ENCODE peak calls at places on chromosomes 11 and 22, in seven cellular contexts. One of them, this sample, is unnamed.

GRCh38 chr11:12467610-12468009 is 90.2 kb downstream of the PARVA start:
- DNase-seq in retina: no peak
- DNase-seq in SW 1271: no peak
- DNase-seq in A172: no peak
- DNase-seq in stimulated activated effector memory CD8-positive, alpha-beta T cell treated with anti-CD3 and anti-CD28 coated beads, Interleukin-12 subunit alpha, Interleukin-12 subunit beta, amount 100 ng/mL, for 72 hours: no peak
- DNase-seq in A549: no peak
- DNase-seq in CD8-positive, alpha-beta T cell: no peak
- DNase-seq in this sample: no peak

GRCh38 chr11:2536440-2536989 is 91.7 kb downstream of the KCNQ1 start:
- DNase-seq in retina: no peak
- DNase-seq in SW 1271: no peak
- DNase-seq in A172: no peak
- DNase-seq in stimulated activated effector memory CD8-positive, alpha-beta T cell treated with anti-CD3 and anti-CD28 coated beads, Interleukin-12 subunit alpha, Interleukin-12 subunit beta, amount 100 ng/mL, for 72 hours: no peak
- DNase-seq in A549: no peak
- DNase-seq in CD8-positive, alpha-beta T cell: no peak
- DNase-seq in this sample: no peak

GRCh38 chr22:37428649-37429586 is 1.6 kb upstream of the ELFN2 start:
- DNase-seq in retina: peak
- DNase-seq in SW 1271: peak
- DNase-seq in A172: peak
- DNase-seq in stimulated activated effector memory CD8-positive, alpha-beta T cell treated with anti-CD3 and anti-CD28 coated beads, Interleukin-12 subunit alpha, Interleukin-12 subunit beta, amount 100 ng/mL, for 72 hours: peak
- DNase-seq in A549: peak
- DNase-seq in CD8-positive, alpha-beta T cell: peak
- DNase-seq in this sample: peak

GRCh38 chr11:130202818-130203671 is 43.5 kb downstream of the ST14 start:
- DNase-seq in retina: no peak
- DNase-seq in SW 1271: no peak
- DNase-seq in A172: no peak
- DNase-seq in stimulated activated effector memory CD8-positive, alpha-beta T cell treated with anti-CD3 and anti-CD28 coated beads, Interleukin-12 subunit alpha, Interleukin-12 subunit beta, amount 100 ng/mL, for 72 hours: no peak
- DNase-seq in A549: no peak
- DNase-seq in CD8-positive, alpha-beta T cell: no peak
- DNase-seq in this sample: no peak

GRCh38 chr22:31609716-31610115 is 52.3 kb downstream of the PISD start:
- DNase-seq in retina: no peak
- DNase-seq in SW 1271: no peak
- DNase-seq in A172: no peak
- DNase-seq in stimulated activated effector memory CD8-positive, alpha-beta T cell treated with anti-CD3 and anti-CD28 coated beads, Interleukin-12 subunit alpha, Interleukin-12 subunit beta, amount 100 ng/mL, for 72 hours: no peak
- DNase-seq in A549: no peak
- DNase-seq in CD8-positive, alpha-beta T cell: no peak
- DNase-seq in this sample: no peak

GRCh38 chr11:111944139-111944538 is 7.0 kb downstream of the DIXDC1 start:
- DNase-seq in retina: no peak
- DNase-seq in SW 1271: no peak
- DNase-seq in A172: no peak
- DNase-seq in stimulated activated effector memory CD8-positive, alpha-beta T cell treated with anti-CD3 and anti-CD28 coated beads, Interleukin-12 subunit alpha, Interleukin-12 subunit beta, amount 100 ng/mL, for 72 hours: no peak
- DNase-seq in A549: no peak
- DNase-seq in CD8-positive, alpha-beta T cell: no peak
- DNase-seq in this sample: no peak

GRCh38 chr22:46573781-46574437 is 36.5 kb upstream of the CELSR1 start:
- DNase-seq in retina: no peak
- DNase-seq in SW 1271: no peak
- DNase-seq in A172: no peak
- DNase-seq in stimulated activated effector memory CD8-positive, alpha-beta T cell treated with anti-CD3 and anti-CD28 coated beads, Interleukin-12 subunit alpha, Interleukin-12 subunit beta, amount 100 ng/mL, for 72 hours: no peak
- DNase-seq in A549: no peak
- DNase-seq in CD8-positive, alpha-beta T cell: no peak
- DNase-seq in this sample: no peak

GRCh38 chr11:72220696-72221363 is 3.7 kb upstream of the INPPL1 start:
- DNase-seq in retina: no peak
- DNase-seq in SW 1271: no peak
- DNase-seq in A172: no peak
- DNase-seq in stimulated activated effector memory CD8-positive, alpha-beta T cell treated with anti-CD3 and anti-CD28 coated beads, Interleukin-12 subunit alpha, Interleukin-12 subunit beta, amount 100 ng/mL, for 72 hours: no peak
- DNase-seq in A549: no peak
- DNase-seq in CD8-positive, alpha-beta T cell: no peak
- DNase-seq in this sample: no peak

GRCh38 chr11:59550368-59550841 is 39.1 kb downstream of the OR4D9 start:
- DNase-seq in retina: peak
- DNase-seq in SW 1271: peak
- DNase-seq in A172: peak
- DNase-seq in stimulated activated effector memory CD8-positive, alpha-beta T cell treated with anti-CD3 and anti-CD28 coated beads, Interleukin-12 subunit alpha, Interleukin-12 subunit beta, amount 100 ng/mL, for 72 hours: peak
- DNase-seq in A549: peak
- DNase-seq in CD8-positive, alpha-beta T cell: peak
- DNase-seq in this sample: peak

GRCh38 chr11:104324276-104324675 is 160.3 kb upstream of the PDGFD start:
- DNase-seq in retina: no peak
- DNase-seq in SW 1271: no peak
- DNase-seq in A172: no peak
- DNase-seq in stimulated activated effector memory CD8-positive, alpha-beta T cell treated with anti-CD3 and anti-CD28 coated beads, Interleukin-12 subunit alpha, Interleukin-12 subunit beta, amount 100 ng/mL, for 72 hours: no peak
- DNase-seq in A549: no peak
- DNase-seq in CD8-positive, alpha-beta T cell: no peak
- DNase-seq in this sample: no peak

GRCh38 chr11:114061053-114062049 is 1.8 kb downstream of the ZBTB16 start:
- DNase-seq in retina: peak
- DNase-seq in SW 1271: no peak
- DNase-seq in A172: no peak
- DNase-seq in stimulated activated effector memory CD8-positive, alpha-beta T cell treated with anti-CD3 and anti-CD28 coated beads, Interleukin-12 subunit alpha, Interleukin-12 subunit beta, amount 100 ng/mL, for 72 hours: no peak
- DNase-seq in A549: no peak
- DNase-seq in CD8-positive, alpha-beta T cell: no peak
- DNase-seq in this sample: no peak

GRCh38 chr11:44409558-44410236 is 99.8 kb upstream of the ALX4 start:
- DNase-seq in retina: no peak
- DNase-seq in SW 1271: no peak
- DNase-seq in A172: no peak
- DNase-seq in stimulated activated effector memory CD8-positive, alpha-beta T cell treated with anti-CD3 and anti-CD28 coated beads, Interleukin-12 subunit alpha, Interleukin-12 subunit beta, amount 100 ng/mL, for 72 hours: no peak
- DNase-seq in A549: no peak
- DNase-seq in CD8-positive, alpha-beta T cell: no peak
- DNase-seq in this sample: no peak

GRCh38 chr11:18203723-18204122 is 31.1 kb downstream of the MRGPRX4 start:
- DNase-seq in retina: peak
- DNase-seq in SW 1271: peak
- DNase-seq in A172: peak
- DNase-seq in stimulated activated effector memory CD8-positive, alpha-beta T cell treated with anti-CD3 and anti-CD28 coated beads, Interleukin-12 subunit alpha, Interleukin-12 subunit beta, amount 100 ng/mL, for 72 hours: no peak
- DNase-seq in A549: peak
- DNase-seq in CD8-positive, alpha-beta T cell: no peak
- DNase-seq in this sample: no peak

GRCh38 chr22:18997925-18998315 is 61.8 kb upstream of the PRODH start:
- DNase-seq in retina: no peak
- DNase-seq in SW 1271: no peak
- DNase-seq in A172: no peak
- DNase-seq in stimulated activated effector memory CD8-positive, alpha-beta T cell treated with anti-CD3 and anti-CD28 coated beads, Interleukin-12 subunit alpha, Interleukin-12 subunit beta, amount 100 ng/mL, for 72 hours: no peak
- DNase-seq in A549: no peak
- DNase-seq in CD8-positive, alpha-beta T cell: no peak
- DNase-seq in this sample: no peak

GRCh38 chr22:22099833-22100812 is 117.5 kb upstream of the TOP3B start:
- DNase-seq in retina: no peak
- DNase-seq in SW 1271: no peak
- DNase-seq in A172: no peak
- DNase-seq in stimulated activated effector memory CD8-positive, alpha-beta T cell treated with anti-CD3 and anti-CD28 coated beads, Interleukin-12 subunit alpha, Interleukin-12 subunit beta, amount 100 ng/mL, for 72 hours: no peak
- DNase-seq in A549: no peak
- DNase-seq in CD8-positive, alpha-beta T cell: no peak
- DNase-seq in this sample: no peak

GRCh38 chr22:30572840-30573593 is 1.4 kb downstream of the GAL3ST1 start:
- DNase-seq in retina: peak
- DNase-seq in SW 1271: no peak
- DNase-seq in A172: no peak
- DNase-seq in stimulated activated effector memory CD8-positive, alpha-beta T cell treated with anti-CD3 and anti-CD28 coated beads, Interleukin-12 subunit alpha, Interleukin-12 subunit beta, amount 100 ng/mL, for 72 hours: no peak
- DNase-seq in A549: peak
- DNase-seq in CD8-positive, alpha-beta T cell: no peak
- DNase-seq in this sample: no peak

GRCh38 chr11:121838571-121838970 is 277.4 kb downstream of the BLID start:
- DNase-seq in retina: no peak
- DNase-seq in SW 1271: no peak
- DNase-seq in A172: no peak
- DNase-seq in stimulated activated effector memory CD8-positive, alpha-beta T cell treated with anti-CD3 and anti-CD28 coated beads, Interleukin-12 subunit alpha, Interleukin-12 subunit beta, amount 100 ng/mL, for 72 hours: no peak
- DNase-seq in A549: no peak
- DNase-seq in CD8-positive, alpha-beta T cell: no peak
- DNase-seq in this sample: no peak

GRCh38 chr11:80122211-80122610 is 681.4 kb upstream of the TENM4 start:
- DNase-seq in retina: no peak
- DNase-seq in SW 1271: no peak
- DNase-seq in A172: no peak
- DNase-seq in stimulated activated effector memory CD8-positive, alpha-beta T cell treated with anti-CD3 and anti-CD28 coated beads, Interleukin-12 subunit alpha, Interleukin-12 subunit beta, amount 100 ng/mL, for 72 hours: no peak
- DNase-seq in A549: no peak
- DNase-seq in CD8-positive, alpha-beta T cell: no peak
- DNase-seq in this sample: no peak

GRCh38 chr11:69371731-69372588 is 78.0 kb downstream of the MYEOV start:
- DNase-seq in retina: no peak
- DNase-seq in SW 1271: no peak
- DNase-seq in A172: no peak
- DNase-seq in stimulated activated effector memory CD8-positive, alpha-beta T cell treated with anti-CD3 and anti-CD28 coated beads, Interleukin-12 subunit alpha, Interleukin-12 subunit beta, amount 100 ng/mL, for 72 hours: no peak
- DNase-seq in A549: no peak
- DNase-seq in CD8-positive, alpha-beta T cell: no peak
- DNase-seq in this sample: no peak

GRCh38 chr11:76270387-76270786 is 64.1 kb upstream of the WNT11 start:
- DNase-seq in retina: peak
- DNase-seq in SW 1271: no peak
- DNase-seq in A172: no peak
- DNase-seq in stimulated activated effector memory CD8-positive, alpha-beta T cell treated with anti-CD3 and anti-CD28 coated beads, Interleukin-12 subunit alpha, Interleukin-12 subunit beta, amount 100 ng/mL, for 72 hours: no peak
- DNase-seq in A549: no peak
- DNase-seq in CD8-positive, alpha-beta T cell: no peak
- DNase-seq in this sample: no peak

GRCh38 chr11:64372802-64373597 is 14.0 kb downstream of the RPS6KA4 start:
- DNase-seq in retina: no peak
- DNase-seq in SW 1271: no peak
- DNase-seq in A172: no peak
- DNase-seq in stimulated activated effector memory CD8-positive, alpha-beta T cell treated with anti-CD3 and anti-CD28 coated beads, Interleukin-12 subunit alpha, Interleukin-12 subunit beta, amount 100 ng/mL, for 72 hours: no peak
- DNase-seq in A549: peak
- DNase-seq in CD8-positive, alpha-beta T cell: no peak
- DNase-seq in this sample: peak

GRCh38 chr11:69671734-69672465 is 3.3 kb downstream of the LTO1 start:
- DNase-seq in retina: no peak
- DNase-seq in SW 1271: no peak
- DNase-seq in A172: no peak
- DNase-seq in stimulated activated effector memory CD8-positive, alpha-beta T cell treated with anti-CD3 and anti-CD28 coated beads, Interleukin-12 subunit alpha, Interleukin-12 subunit beta, amount 100 ng/mL, for 72 hours: no peak
- DNase-seq in A549: no peak
- DNase-seq in CD8-positive, alpha-beta T cell: no peak
- DNase-seq in this sample: no peak

GRCh38 chr11:37223962-37224361 is 625.9 kb upstream of the RAG2 start:
- DNase-seq in retina: no peak
- DNase-seq in SW 1271: no peak
- DNase-seq in A172: no peak
- DNase-seq in stimulated activated effector memory CD8-positive, alpha-beta T cell treated with anti-CD3 and anti-CD28 coated beads, Interleukin-12 subunit alpha, Interleukin-12 subunit beta, amount 100 ng/mL, for 72 hours: no peak
- DNase-seq in A549: no peak
- DNase-seq in CD8-positive, alpha-beta T cell: no peak
- DNase-seq in this sample: no peak

GRCh38 chr11:121543981-121544380 is 91.2 kb upstream of the SORL1-AS1 start:
- DNase-seq in retina: no peak
- DNase-seq in SW 1271: no peak
- DNase-seq in A172: no peak
- DNase-seq in stimulated activated effector memory CD8-positive, alpha-beta T cell treated with anti-CD3 and anti-CD28 coated beads, Interleukin-12 subunit alpha, Interleukin-12 subunit beta, amount 100 ng/mL, for 72 hours: no peak
- DNase-seq in A549: no peak
- DNase-seq in CD8-positive, alpha-beta T cell: no peak
- DNase-seq in this sample: no peak

GRCh38 chr11:93952082-93952780 is 68.9 kb upstream of the HEPHL1 start:
- DNase-seq in retina: no peak
- DNase-seq in SW 1271: no peak
- DNase-seq in A172: no peak
- DNase-seq in stimulated activated effector memory CD8-positive, alpha-beta T cell treated with anti-CD3 and anti-CD28 coated beads, Interleukin-12 subunit alpha, Interleukin-12 subunit beta, amount 100 ng/mL, for 72 hours: no peak
- DNase-seq in A549: no peak
- DNase-seq in CD8-positive, alpha-beta T cell: no peak
- DNase-seq in this sample: no peak

GRCh38 chr22:37196539-37197450 is 8.7 kb upstream of the C1QTNF6 start:
- DNase-seq in retina: no peak
- DNase-seq in SW 1271: peak
- DNase-seq in A172: peak
- DNase-seq in stimulated activated effector memory CD8-positive, alpha-beta T cell treated with anti-CD3 and anti-CD28 coated beads, Interleukin-12 subunit alpha, Interleukin-12 subunit beta, amount 100 ng/mL, for 72 hours: no peak
- DNase-seq in A549: peak
- DNase-seq in CD8-positive, alpha-beta T cell: no peak
- DNase-seq in this sample: peak

GRCh38 chr11:109939176-109939810 is 153.9 kb upstream of the ZC3H12C start:
- DNase-seq in retina: peak
- DNase-seq in SW 1271: peak
- DNase-seq in A172: peak
- DNase-seq in stimulated activated effector memory CD8-positive, alpha-beta T cell treated with anti-CD3 and anti-CD28 coated beads, Interleukin-12 subunit alpha, Interleukin-12 subunit beta, amount 100 ng/mL, for 72 hours: no peak
- DNase-seq in A549: peak
- DNase-seq in CD8-positive, alpha-beta T cell: no peak
- DNase-seq in this sample: peak

GRCh38 chr11:130414107-130415088 is 14.0 kb downstream of the ADAMTS8 start:
- DNase-seq in retina: no peak
- DNase-seq in SW 1271: no peak
- DNase-seq in A172: no peak
- DNase-seq in stimulated activated effector memory CD8-positive, alpha-beta T cell treated with anti-CD3 and anti-CD28 coated beads, Interleukin-12 subunit alpha, Interleukin-12 subunit beta, amount 100 ng/mL, for 72 hours: no peak
- DNase-seq in A549: no peak
- DNase-seq in CD8-positive, alpha-beta T cell: no peak
- DNase-seq in this sample: no peak

GRCh38 chr11:2276280-2276998 is 6.1 kb upstream of the ASCL2 start:
- DNase-seq in retina: no peak
- DNase-seq in SW 1271: no peak
- DNase-seq in A172: no peak
- DNase-seq in stimulated activated effector memory CD8-positive, alpha-beta T cell treated with anti-CD3 and anti-CD28 coated beads, Interleukin-12 subunit alpha, Interleukin-12 subunit beta, amount 100 ng/mL, for 72 hours: no peak
- DNase-seq in A549: no peak
- DNase-seq in CD8-positive, alpha-beta T cell: no peak
- DNase-seq in this sample: no peak

GRCh38 chr22:41818596-41818995 is 14.3 kb upstream of the SREBF2 start:
- DNase-seq in retina: no peak
- DNase-seq in SW 1271: no peak
- DNase-seq in A172: no peak
- DNase-seq in stimulated activated effector memory CD8-positive, alpha-beta T cell treated with anti-CD3 and anti-CD28 coated beads, Interleukin-12 subunit alpha, Interleukin-12 subunit beta, amount 100 ng/mL, for 72 hours: no peak
- DNase-seq in A549: no peak
- DNase-seq in CD8-positive, alpha-beta T cell: no peak
- DNase-seq in this sample: no peak

GRCh38 chr11:798093-798713 is at the start of gene SLC25A22:
- DNase-seq in retina: peak
- DNase-seq in SW 1271: peak
- DNase-seq in A172: peak
- DNase-seq in stimulated activated effector memory CD8-positive, alpha-beta T cell treated with anti-CD3 and anti-CD28 coated beads, Interleukin-12 subunit alpha, Interleukin-12 subunit beta, amount 100 ng/mL, for 72 hours: peak
- DNase-seq in A549: peak
- DNase-seq in CD8-positive, alpha-beta T cell: peak
- DNase-seq in this sample: peak

GRCh38 chr11:68214173-68215086 is 1.3 kb upstream of the KMT5B start:
- DNase-seq in retina: peak
- DNase-seq in SW 1271: no peak
- DNase-seq in A172: no peak
- DNase-seq in stimulated activated effector memory CD8-positive, alpha-beta T cell treated with anti-CD3 and anti-CD28 coated beads, Interleukin-12 subunit alpha, Interleukin-12 subunit beta, amount 100 ng/mL, for 72 hours: no peak
- DNase-seq in A549: no peak
- DNase-seq in CD8-positive, alpha-beta T cell: no peak
- DNase-seq in this sample: no peak

GRCh38 chr22:19887251-19887985 is 32.7 kb upstream of the GNB1L start:
- DNase-seq in retina: no peak
- DNase-seq in SW 1271: no peak
- DNase-seq in A172: no peak
- DNase-seq in stimulated activated effector memory CD8-positive, alpha-beta T cell treated with anti-CD3 and anti-CD28 coated beads, Interleukin-12 subunit alpha, Interleukin-12 subunit beta, amount 100 ng/mL, for 72 hours: no peak
- DNase-seq in A549: no peak
- DNase-seq in CD8-positive, alpha-beta T cell: no peak
- DNase-seq in this sample: no peak

GRCh38 chr11:2100361-2101170 is 38.6 kb downstream of the IGF2 start:
- DNase-seq in retina: no peak
- DNase-seq in SW 1271: no peak
- DNase-seq in A172: no peak
- DNase-seq in stimulated activated effector memory CD8-positive, alpha-beta T cell treated with anti-CD3 and anti-CD28 coated beads, Interleukin-12 subunit alpha, Interleukin-12 subunit beta, amount 100 ng/mL, for 72 hours: no peak
- DNase-seq in A549: no peak
- DNase-seq in CD8-positive, alpha-beta T cell: peak
- DNase-seq in this sample: no peak

GRCh38 chr22:50198624-50199017 is 2.2 kb upstream of the SELENOO start:
- DNase-seq in retina: no peak
- DNase-seq in SW 1271: no peak
- DNase-seq in A172: no peak
- DNase-seq in stimulated activated effector memory CD8-positive, alpha-beta T cell treated with anti-CD3 and anti-CD28 coated beads, Interleukin-12 subunit alpha, Interleukin-12 subunit beta, amount 100 ng/mL, for 72 hours: no peak
- DNase-seq in A549: no peak
- DNase-seq in CD8-positive, alpha-beta T cell: no peak
- DNase-seq in this sample: no peak

GRCh38 chr11:70183483-70184176 is 19.5 kb upstream of the FADD start:
- DNase-seq in retina: no peak
- DNase-seq in SW 1271: no peak
- DNase-seq in A172: no peak
- DNase-seq in stimulated activated effector memory CD8-positive, alpha-beta T cell treated with anti-CD3 and anti-CD28 coated beads, Interleukin-12 subunit alpha, Interleukin-12 subunit beta, amount 100 ng/mL, for 72 hours: no peak
- DNase-seq in A549: no peak
- DNase-seq in CD8-positive, alpha-beta T cell: no peak
- DNase-seq in this sample: no peak

GRCh38 chr11:68077617-68078592 is 39.1 kb downstream of the TCIRG1 start:
- DNase-seq in retina: no peak
- DNase-seq in SW 1271: no peak
- DNase-seq in A172: no peak
- DNase-seq in stimulated activated effector memory CD8-positive, alpha-beta T cell treated with anti-CD3 and anti-CD28 coated beads, Interleukin-12 subunit alpha, Interleukin-12 subunit beta, amount 100 ng/mL, for 72 hours: no peak
- DNase-seq in A549: no peak
- DNase-seq in CD8-positive, alpha-beta T cell: no peak
- DNase-seq in this sample: no peak

This sample was measured in LoVo.